ENCODE peak calls at places on chromosomes 2 and 18, in eight cellular contexts. One of them, this sample, is unnamed.

GRCh38 chr2:219713110-219713509 is 85.7 kb downstream of the SLC4A3 start:
- DNase-seq in foreskin keratinocyte: no peak
- DNase-seq in spleen: no peak
- DNase-seq in lower lobe of right lung: no peak
- DNase-seq in cardiac muscle cell: peak
- DNase-seq in esophagus muscularis mucosa: peak
- DNase-seq in heart right ventricle: no peak
- DNase-seq in A549: peak
- DNase-seq in this sample: no peak

GRCh38 chr2:88451647-88452150 is 794 bp downstream of the FOXI3 start:
- DNase-seq in foreskin keratinocyte: no peak
- DNase-seq in A549: no peak
- DNase-seq in heart right ventricle: no peak
- DNase-seq in lower lobe of right lung: no peak
- DNase-seq in spleen: peak
- DNase-seq in esophagus muscularis mucosa: no peak
- DNase-seq in cardiac muscle cell: no peak
- DNase-seq in this sample: no peak

GRCh38 chr2:20563833-20564232 is 87.1 kb downstream of the HS1BP3 start:
- DNase-seq in esophagus muscularis mucosa: no peak
- DNase-seq in lower lobe of right lung: no peak
- DNase-seq in heart right ventricle: no peak
- DNase-seq in cardiac muscle cell: peak
- DNase-seq in spleen: no peak
- DNase-seq in A549: no peak
- DNase-seq in foreskin keratinocyte: no peak
- DNase-seq in this sample: no peak

GRCh38 chr2:215601526-215601925 is 165.7 kb upstream of the FN1 start:
- DNase-seq in heart right ventricle: no peak
- DNase-seq in foreskin keratinocyte: no peak
- DNase-seq in cardiac muscle cell: no peak
- DNase-seq in lower lobe of right lung: no peak
- DNase-seq in spleen: no peak
- DNase-seq in A549: no peak
- DNase-seq in esophagus muscularis mucosa: no peak
- DNase-seq in this sample: no peak

GRCh38 chr2:190545082-190545481 is 10.6 kb upstream of the NEMP2 start:
- DNase-seq in foreskin keratinocyte: no peak
- DNase-seq in heart right ventricle: no peak
- DNase-seq in spleen: no peak
- DNase-seq in lower lobe of right lung: no peak
- DNase-seq in esophagus muscularis mucosa: no peak
- DNase-seq in cardiac muscle cell: peak
- DNase-seq in A549: no peak
- DNase-seq in this sample: no peak

GRCh38 chr18:6109743-6110142 is 214.4 kb upstream of the TMEM200C start:
- DNase-seq in foreskin keratinocyte: no peak
- DNase-seq in heart right ventricle: no peak
- DNase-seq in lower lobe of right lung: no peak
- DNase-seq in cardiac muscle cell: no peak
- DNase-seq in A549: no peak
- DNase-seq in spleen: no peak
- DNase-seq in esophagus muscularis mucosa: no peak
- DNase-seq in this sample: no peak

GRCh38 chr2:163471947-163472346 is 263.9 kb downstream of the FIGN start:
- DNase-seq in foreskin keratinocyte: no peak
- DNase-seq in esophagus muscularis mucosa: no peak
- DNase-seq in A549: peak
- DNase-seq in lower lobe of right lung: no peak
- DNase-seq in cardiac muscle cell: peak
- DNase-seq in spleen: no peak
- DNase-seq in heart right ventricle: peak
- DNase-seq in this sample: no peak

GRCh38 chr18:7146067-7146466 is 28.5 kb upstream of the LAMA1 start:
- DNase-seq in foreskin keratinocyte: peak
- DNase-seq in A549: no peak
- DNase-seq in lower lobe of right lung: no peak
- DNase-seq in spleen: no peak
- DNase-seq in cardiac muscle cell: no peak
- DNase-seq in heart right ventricle: no peak
- DNase-seq in esophagus muscularis mucosa: no peak
- DNase-seq in this sample: no peak

GRCh38 chr2:108621689-108622681 is 87.7 kb downstream of the LIMS1 start:
- DNase-seq in heart right ventricle: no peak
- DNase-seq in spleen: no peak
- DNase-seq in lower lobe of right lung: no peak
- DNase-seq in foreskin keratinocyte: no peak
- DNase-seq in esophagus muscularis mucosa: no peak
- DNase-seq in cardiac muscle cell: no peak
- DNase-seq in A549: no peak
- DNase-seq in this sample: no peak

GRCh38 chr18:23587220-23587642 is 925 bp upstream of the NPC1 start:
- DNase-seq in esophagus muscularis mucosa: no peak
- DNase-seq in heart right ventricle: no peak
- DNase-seq in cardiac muscle cell: no peak
- DNase-seq in foreskin keratinocyte: no peak
- DNase-seq in lower lobe of right lung: no peak
- DNase-seq in A549: no peak
- DNase-seq in spleen: peak
- DNase-seq in this sample: no peak

GRCh38 chr2:27264253-27264752 is 1.5 kb upstream of the SLC30A3 start:
- DNase-seq in cardiac muscle cell: no peak
- DNase-seq in A549: no peak
- DNase-seq in heart right ventricle: no peak
- DNase-seq in spleen: no peak
- DNase-seq in foreskin keratinocyte: no peak
- DNase-seq in esophagus muscularis mucosa: no peak
- DNase-seq in lower lobe of right lung: no peak
- DNase-seq in this sample: no peak

GRCh38 chr18:57839942-57840381 is 36.8 kb upstream of the ATP8B1 start:
- DNase-seq in lower lobe of right lung: no peak
- DNase-seq in spleen: no peak
- DNase-seq in heart right ventricle: no peak
- DNase-seq in cardiac muscle cell: peak
- DNase-seq in A549: no peak
- DNase-seq in foreskin keratinocyte: peak
- DNase-seq in esophagus muscularis mucosa: no peak
- DNase-seq in this sample: no peak

GRCh38 chr2:22355816-22356433 is 1029.1 kb upstream of the KLHL29 start:
- DNase-seq in spleen: no peak
- DNase-seq in heart right ventricle: peak
- DNase-seq in cardiac muscle cell: peak
- DNase-seq in lower lobe of right lung: peak
- DNase-seq in esophagus muscularis mucosa: no peak
- DNase-seq in A549: peak
- DNase-seq in foreskin keratinocyte: no peak
- DNase-seq in this sample: peak

GRCh38 chr18:59502222-59502898 is 143.3 kb upstream of the LMAN1 start:
- DNase-seq in lower lobe of right lung: no peak
- DNase-seq in foreskin keratinocyte: peak
- DNase-seq in esophagus muscularis mucosa: peak
- DNase-seq in spleen: no peak
- DNase-seq in cardiac muscle cell: peak
- DNase-seq in heart right ventricle: peak
- DNase-seq in A549: no peak
- DNase-seq in this sample: peak

GRCh38 chr2:151862688-151863087 is 34.5 kb upstream of the ARL5A start:
- DNase-seq in esophagus muscularis mucosa: no peak
- DNase-seq in cardiac muscle cell: no peak
- DNase-seq in heart right ventricle: no peak
- DNase-seq in A549: no peak
- DNase-seq in lower lobe of right lung: no peak
- DNase-seq in spleen: no peak
- DNase-seq in foreskin keratinocyte: no peak
- DNase-seq in this sample: no peak

GRCh38 chr18:57727952-57728807 is 74.9 kb downstream of the ATP8B1 start:
- DNase-seq in esophagus muscularis mucosa: no peak
- DNase-seq in foreskin keratinocyte: no peak
- DNase-seq in lower lobe of right lung: no peak
- DNase-seq in spleen: no peak
- DNase-seq in cardiac muscle cell: peak
- DNase-seq in heart right ventricle: no peak
- DNase-seq in A549: no peak
- DNase-seq in this sample: no peak

GRCh38 chr2:136135924-136136906 is 18.3 kb upstream of the CXCR4 start:
- DNase-seq in A549: no peak
- DNase-seq in lower lobe of right lung: peak
- DNase-seq in cardiac muscle cell: peak
- DNase-seq in spleen: peak
- DNase-seq in foreskin keratinocyte: no peak
- DNase-seq in esophagus muscularis mucosa: no peak
- DNase-seq in heart right ventricle: no peak
- DNase-seq in this sample: no peak

GRCh38 chr2:230955163-230955779 is 30.2 kb upstream of the GPR55 start:
- DNase-seq in spleen: no peak
- DNase-seq in cardiac muscle cell: no peak
- DNase-seq in esophagus muscularis mucosa: no peak
- DNase-seq in lower lobe of right lung: no peak
- DNase-seq in A549: no peak
- DNase-seq in heart right ventricle: no peak
- DNase-seq in foreskin keratinocyte: no peak
- DNase-seq in this sample: no peak

GRCh38 chr2:113192459-113193100 is 18.8 kb downstream of the PSD4 start:
- DNase-seq in lower lobe of right lung: no peak
- DNase-seq in A549: no peak
- DNase-seq in esophagus muscularis mucosa: no peak
- DNase-seq in heart right ventricle: no peak
- DNase-seq in foreskin keratinocyte: no peak
- DNase-seq in cardiac muscle cell: no peak
- DNase-seq in spleen: no peak
- DNase-seq in this sample: no peak

GRCh38 chr2:213119061-213119809 is 32.2 kb downstream of the IKZF2 start:
- DNase-seq in A549: no peak
- DNase-seq in lower lobe of right lung: no peak
- DNase-seq in heart right ventricle: no peak
- DNase-seq in cardiac muscle cell: peak
- DNase-seq in esophagus muscularis mucosa: no peak
- DNase-seq in spleen: no peak
- DNase-seq in foreskin keratinocyte: peak
- DNase-seq in this sample: no peak
- H3K27ac ChIP-seq in A549: no peak
- H3K27ac ChIP-seq in lower lobe of right lung: no peak
- H3K27ac ChIP-seq in heart right ventricle: no peak
- H3K27ac ChIP-seq in cardiac muscle cell: no peak
- H3K27ac ChIP-seq in esophagus muscularis mucosa: no peak
- H3K27ac ChIP-seq in spleen: peak
- H3K27ac ChIP-seq in foreskin keratinocyte: peak
- H3K27ac ChIP-seq in this sample: no peak

GRCh38 chr2:46116616-46117015 is 180.6 kb upstream of the EPAS1 start:
- DNase-seq in A549: no peak
- DNase-seq in cardiac muscle cell: peak
- DNase-seq in spleen: no peak
- DNase-seq in heart right ventricle: no peak
- DNase-seq in foreskin keratinocyte: no peak
- DNase-seq in esophagus muscularis mucosa: no peak
- DNase-seq in lower lobe of right lung: no peak
- DNase-seq in this sample: no peak

GRCh38 chr2:46117994-46118393 is 179.2 kb upstream of the EPAS1 start:
- DNase-seq in A549: no peak
- DNase-seq in lower lobe of right lung: no peak
- DNase-seq in cardiac muscle cell: no peak
- DNase-seq in esophagus muscularis mucosa: no peak
- DNase-seq in heart right ventricle: no peak
- DNase-seq in spleen: no peak
- DNase-seq in foreskin keratinocyte: no peak
- DNase-seq in this sample: no peak

GRCh38 chr2:46119453-46119852 is 177.8 kb upstream of the EPAS1 start:
- DNase-seq in foreskin keratinocyte: no peak
- DNase-seq in esophagus muscularis mucosa: no peak
- DNase-seq in A549: no peak
- DNase-seq in cardiac muscle cell: peak
- DNase-seq in lower lobe of right lung: no peak
- DNase-seq in spleen: no peak
- DNase-seq in heart right ventricle: no peak
- DNase-seq in this sample: no peak

GRCh38 chr2:46117379-46117778 is 179.8 kb upstream of the EPAS1 start:
- DNase-seq in heart right ventricle: no peak
- DNase-seq in spleen: no peak
- DNase-seq in A549: peak
- DNase-seq in foreskin keratinocyte: peak
- DNase-seq in lower lobe of right lung: no peak
- DNase-seq in esophagus muscularis mucosa: no peak
- DNase-seq in cardiac muscle cell: peak
- DNase-seq in this sample: no peak

GRCh38 chr2:46118656-46119338 is 178.4 kb upstream of the EPAS1 start:
- DNase-seq in foreskin keratinocyte: no peak
- DNase-seq in esophagus muscularis mucosa: no peak
- DNase-seq in A549: no peak
- DNase-seq in heart right ventricle: peak
- DNase-seq in lower lobe of right lung: no peak
- DNase-seq in cardiac muscle cell: peak
- DNase-seq in spleen: no peak
- DNase-seq in this sample: no peak
- H3K27ac ChIP-seq in foreskin keratinocyte: no peak
- H3K27ac ChIP-seq in esophagus muscularis mucosa: peak
- H3K27ac ChIP-seq in A549: peak
- H3K27ac ChIP-seq in heart right ventricle: peak
- H3K27ac ChIP-seq in lower lobe of right lung: peak
- H3K27ac ChIP-seq in cardiac muscle cell: no peak
- H3K27ac ChIP-seq in spleen: peak
- H3K27ac ChIP-seq in this sample: peak

GRCh38 chr18:75360941-75361340 is 66.6 kb downstream of the SMIM21 start:
- DNase-seq in foreskin keratinocyte: no peak
- DNase-seq in heart right ventricle: no peak
- DNase-seq in spleen: no peak
- DNase-seq in A549: no peak
- DNase-seq in cardiac muscle cell: no peak
- DNase-seq in esophagus muscularis mucosa: no peak
- DNase-seq in lower lobe of right lung: no peak
- DNase-seq in this sample: no peak
- H3K27ac ChIP-seq in foreskin keratinocyte: no peak
- H3K27ac ChIP-seq in heart right ventricle: no peak
- H3K27ac ChIP-seq in spleen: no peak
- H3K27ac ChIP-seq in A549: no peak
- H3K27ac ChIP-seq in cardiac muscle cell: no peak
- H3K27ac ChIP-seq in esophagus muscularis mucosa: no peak
- H3K27ac ChIP-seq in lower lobe of right lung: no peak
- H3K27ac ChIP-seq in this sample: no peak

GRCh38 chr18:48085781-48086487 is 155.5 kb upstream of the SMAD2 start:
- DNase-seq in cardiac muscle cell: no peak
- DNase-seq in esophagus muscularis mucosa: no peak
- DNase-seq in heart right ventricle: no peak
- DNase-seq in lower lobe of right lung: no peak
- DNase-seq in spleen: no peak
- DNase-seq in A549: no peak
- DNase-seq in foreskin keratinocyte: no peak
- DNase-seq in this sample: no peak

GRCh38 chr18:48090702-48091101 is 160.2 kb upstream of the SMAD2 start:
- DNase-seq in spleen: no peak
- DNase-seq in A549: no peak
- DNase-seq in esophagus muscularis mucosa: no peak
- DNase-seq in lower lobe of right lung: no peak
- DNase-seq in heart right ventricle: no peak
- DNase-seq in cardiac muscle cell: no peak
- DNase-seq in foreskin keratinocyte: no peak
- DNase-seq in this sample: no peak

GRCh38 chr18:48093104-48093503 is 162.6 kb upstream of the SMAD2 start:
- DNase-seq in spleen: no peak
- DNase-seq in lower lobe of right lung: no peak
- DNase-seq in heart right ventricle: no peak
- DNase-seq in cardiac muscle cell: no peak
- DNase-seq in esophagus muscularis mucosa: no peak
- DNase-seq in A549: no peak
- DNase-seq in foreskin keratinocyte: no peak
- DNase-seq in this sample: no peak

GRCh38 chr18:48091869-48092497 is 161.5 kb upstream of the SMAD2 start:
- DNase-seq in cardiac muscle cell: no peak
- DNase-seq in heart right ventricle: no peak
- DNase-seq in foreskin keratinocyte: no peak
- DNase-seq in A549: no peak
- DNase-seq in esophagus muscularis mucosa: no peak
- DNase-seq in lower lobe of right lung: no peak
- DNase-seq in spleen: no peak
- DNase-seq in this sample: no peak

GRCh38 chr18:48090021-48090420 is 159.6 kb upstream of the SMAD2 start:
- DNase-seq in cardiac muscle cell: no peak
- DNase-seq in A549: no peak
- DNase-seq in foreskin keratinocyte: no peak
- DNase-seq in lower lobe of right lung: no peak
- DNase-seq in spleen: no peak
- DNase-seq in esophagus muscularis mucosa: no peak
- DNase-seq in heart right ventricle: no peak
- DNase-seq in this sample: no peak
- H3K27ac ChIP-seq in cardiac muscle cell: no peak
- H3K27ac ChIP-seq in A549: no peak
- H3K27ac ChIP-seq in foreskin keratinocyte: no peak
- H3K27ac ChIP-seq in lower lobe of right lung: no peak
- H3K27ac ChIP-seq in spleen: no peak
- H3K27ac ChIP-seq in esophagus muscularis mucosa: no peak
- H3K27ac ChIP-seq in heart right ventricle: no peak
- H3K27ac ChIP-seq in this sample: no peak

This sample was measured in left ventricle myocardium inferior.